ENCODE peak calls at places on chromosomes 2 and 18, in six cellular contexts. R is stimulated activated effector memory CD8-positive, alpha-beta T cell treated with anti-CD3 and anti-CD28 coated beads, Interleukin-12 subunit alpha, Interleukin-12 subunit beta, amount 100 ng/mL, for 72 hours; J is fibroblast of gingiva; W is effector CD8-positive, alpha-beta T cell; V is HTR-8/SVneo; L is skeletal muscle cell. H is an unnamed sample.

GRCh38 chr2:3099860-3100234 is 277.8 kb downstream of the EIPR1 start:
- DNase-seq in R (no peak), J (no peak), W (no peak), V (no peak), L (no peak), H (no peak)

GRCh38 chr2:100730290-100730868 is 89.6 kb upstream of the NPAS2 start:
- DNase-seq in R (no peak), J (peak), W (peak), V (peak), L (peak), H (no peak)

GRCh38 chr18:62898359-62898758 is 183.0 kb downstream of the PHLPP1 start:
- DNase-seq in R (no peak), J (no peak), W (no peak), V (no peak), L (no peak), H (no peak)

GRCh38 chr2:223019390-223019930 is 32.5 kb upstream of the KCNE4 start:
- DNase-seq in R (no peak), J (no peak), W (no peak), V (no peak), L (no peak), H (no peak)

GRCh38 chr2:221962186-221962585 is 336.6 kb downstream of the PAX3 start:
- DNase-seq in R (no peak), J (no peak), W (no peak), V (no peak), L (no peak), H (no peak)

GRCh38 chr2:240946654-240947053 is 40.5 kb downstream of the CROCC2 start:
- DNase-seq in R (no peak), J (no peak), W (no peak), V (peak), L (no peak), H (no peak)

GRCh38 chr2:8160959-8161358 is 520.9 kb upstream of the ID2 start:
- DNase-seq in R (no peak), J (no peak), W (no peak), V (no peak), L (no peak), H (no peak)

GRCh38 chr2:233002829-233003657 is 10.0 kb downstream of the NGEF start:
- DNase-seq in R (no peak), J (no peak), W (no peak), V (no peak), L (no peak), H (no peak)

GRCh38 chr2:100535850-100536249 is 26.9 kb upstream of the PDCL3 start:
- DNase-seq in R (no peak), J (no peak), W (no peak), V (no peak), L (no peak), H (no peak)

GRCh38 chr18:46856975-46857374 is 60.3 kb downstream of the PIAS2 start:
- DNase-seq in R (no peak), J (no peak), W (no peak), V (no peak), L (no peak), H (no peak)

GRCh38 chr18:5057348-5058012 is 139.6 kb downstream of the AKAIN1 start:
- DNase-seq in R (peak), J (no peak), W (peak), V (peak), L (peak), H (peak)

GRCh38 chr2:183490930-183491329 is 366.7 kb downstream of the NUP35 start:
- DNase-seq in R (no peak), J (no peak), W (no peak), V (no peak), L (peak), H (no peak)

GRCh38 chr2:29397039-29397438 is 281.8 kb downstream of the CLIP4 start:
- DNase-seq in R (no peak), J (no peak), W (no peak), V (no peak), L (no peak), H (no peak)

GRCh38 chr2:239145106-239145505 is 255.7 kb downstream of the HDAC4 start:
- DNase-seq in R (no peak), J (no peak), W (no peak), V (no peak), L (no peak), H (no peak)

GRCh38 chr2:134379293-134379692 is 125.4 kb downstream of the MGAT5 start:
- DNase-seq in R (no peak), J (no peak), W (no peak), V (no peak), L (no peak), H (no peak)

GRCh38 chr2:231132126-231132525 is 7.3 kb upstream of the HTR2B start:
- DNase-seq in R (no peak), J (peak), W (no peak), V (peak), L (no peak), H (no peak)

GRCh38 chr2:43176449-43176848 is 50.0 kb downstream of the ZFP36L2 start:
- DNase-seq in R (no peak), J (no peak), W (no peak), V (no peak), L (no peak), H (no peak)

GRCh38 chr2:8906208-8906607 is 68.8 kb upstream of the KIDINS220 start:
- DNase-seq in R (no peak), J (no peak), W (no peak), V (peak), L (peak), H (no peak)

GRCh38 chr2:105879798-105880300 is 135.1 kb downstream of the NCK2 start:
- DNase-seq in R (no peak), J (no peak), W (no peak), V (no peak), L (no peak), H (no peak)

GRCh38 chr2:21643180-21643579 is 519.4 kb downstream of the TDRD15 start:
- DNase-seq in R (no peak), J (no peak), W (no peak), V (peak), L (no peak), H (no peak)

GRCh38 chr2:18799397-18799796 is 210.0 kb upstream of the NT5C1B start:
- DNase-seq in R (no peak), J (no peak), W (no peak), V (no peak), L (peak), H (no peak)

GRCh38 chr2:34305587-34305986 is 706.5 kb upstream of the FAM98A start:
- DNase-seq in R (no peak), J (no peak), W (no peak), V (no peak), L (no peak), H (no peak)

GRCh38 chr2:152426801-152427200 is 91.8 kb downstream of the FMNL2 start:
- DNase-seq in R (no peak), J (no peak), W (no peak), V (no peak), L (no peak), H (no peak)

GRCh38 chr2:85353876-85354285 is 447 bp downstream of the RETSAT start:
- DNase-seq in R (no peak), J (peak), W (no peak), V (peak), L (no peak), H (no peak)

GRCh38 chr2:48107326-48107925 is 201.1 kb upstream of the FBXO11 start:
- DNase-seq in R (no peak), J (peak), W (no peak), V (peak), L (no peak), H (no peak)

GRCh38 chr2:70498054-70498453 is 55.6 kb downstream of the TGFA start:
- DNase-seq in R (no peak), J (no peak), W (no peak), V (no peak), L (no peak), H (no peak)

GRCh38 chr18:35267161-35267651 is 22.8 kb downstream of the ZSCAN30 start:
- DNase-seq in R (peak), J (peak), W (peak), V (no peak), L (no peak), H (no peak)

GRCh38 chr2:112634153-112634873 is 11.4 kb upstream of the SLC20A1 start:
- DNase-seq in R (no peak), J (no peak), W (no peak), V (no peak), L (no peak), H (no peak)

GRCh38 chr2:149575277-149575676 is 12.3 kb downstream of the MMADHC start:
- DNase-seq in R (no peak), J (no peak), W (no peak), V (no peak), L (no peak), H (no peak)

GRCh38 chr2:197256771-197257170 is 53.8 kb downstream of the ANKRD44 start:
- DNase-seq in R (peak), J (no peak), W (no peak), V (no peak), L (no peak), H (no peak)

GRCh38 chr18:49400398-49401072 is 59.9 kb downstream of the DYM start:
- DNase-seq in R (no peak), J (no peak), W (no peak), V (no peak), L (no peak), H (no peak)

GRCh38 chr2:217837001-217837491 is 165.7 kb downstream of the TNS1 start:
- DNase-seq in R (no peak), J (peak), W (no peak), V (no peak), L (peak), H (no peak)

GRCh38 chr2:74865770-74866674 is 32.1 kb downstream of the HK2 start:
- DNase-seq in R (no peak), J (no peak), W (no peak), V (no peak), L (no peak), H (no peak)

GRCh38 chr2:232955856-232956255 is 57.2 kb downstream of the NGEF start:
- DNase-seq in R (no peak), J (no peak), W (no peak), V (no peak), L (no peak), H (no peak)

H was measured in GM12892.